ENCODE peak calls at places on chromosomes 3 and 15, in six cellular contexts. B is hippocampal formation, V is SW 1271, H is fibroblast of mammary gland, I is Calu3, P is testis. R is an unnamed sample.

GRCh38 chr3:183313764-183314163 is 60.7 kb downstream of the B3GNT5 start:
- DNase-seq in P (no peak), I (no peak), V (no peak), B (no peak), H (no peak), R (no peak)

GRCh38 chr3:100492059-100492809 is at the start of gene TMEM45A:
- DNase-seq in H (peak), V (peak), B (peak), I (peak), P (peak), R (peak)

GRCh38 chr15:91261345-91261744 is 161.3 kb downstream of the SV2B start:
- DNase-seq in B (no peak), P (no peak), V (no peak), H (no peak), I (no peak), R (no peak)

GRCh38 chr15:59779110-59779509 is 90.0 kb upstream of the BNIP2 start:
- DNase-seq in P (no peak), B (no peak), H (no peak), V (no peak), I (no peak), R (no peak)

GRCh38 chr3:185070491-185071335 is 82.1 kb downstream of the C3orf70 start:
- DNase-seq in V (peak), H (peak), P (peak), I (peak), B (no peak), R (no peak)

GRCh38 chr3:171317133-171317532 is 143.1 kb downstream of the TNIK start:
- DNase-seq in B (no peak), V (no peak), I (no peak), H (peak), P (peak), R (no peak)

GRCh38 chr3:132084982-132085381 is 50.2 kb upstream of the CPNE4 start:
- DNase-seq in I (no peak), P (no peak), B (no peak), V (no peak), H (no peak), R (no peak)

GRCh38 chr3:127536818-127537810 is 53.4 kb downstream of the TPRA1 start:
- DNase-seq in P (no peak), H (no peak), V (no peak), B (no peak), I (no peak), R (no peak)

GRCh38 chr15:91807122-91807521 is 46.4 kb upstream of the SLCO3A1 start:
- DNase-seq in V (no peak), I (no peak), B (no peak), H (no peak), P (no peak), R (no peak)

GRCh38 chr3:182917134-182917533 is 63.2 kb downstream of the DCUN1D1 start:
- DNase-seq in I (no peak), V (no peak), B (no peak), H (no peak), P (no peak), R (no peak)

GRCh38 chr3:71564361-71564760 is 19.2 kb downstream of the FOXP1 start:
- DNase-seq in V (no peak), H (no peak), I (no peak), B (no peak), P (no peak), R (no peak)

GRCh38 chr3:129608087-129608935 is 1.8 kb upstream of the PLXND1 start:
- DNase-seq in B (peak), I (no peak), H (peak), P (peak), V (peak), R (peak)

GRCh38 chr15:22948056-22948455 is 32.1 kb downstream of the CYFIP1 start:
- DNase-seq in H (no peak), I (no peak), B (no peak), P (no peak), V (no peak), R (no peak)

GRCh38 chr3:8095724-8096123 is 405.9 kb upstream of the LMCD1 start:
- DNase-seq in P (no peak), I (no peak), V (no peak), H (no peak), B (no peak), R (no peak)

GRCh38 chr3:45218578-45219390 is 7.3 kb downstream of the TMEM158 start:
- DNase-seq in B (no peak), I (no peak), P (no peak), V (no peak), H (peak), R (no peak)

GRCh38 chr3:11482024-11482423 is 161.7 kb downstream of the VGLL4 start:
- DNase-seq in H (peak), B (peak), P (peak), I (no peak), V (no peak), R (peak)

GRCh38 chr15:66886241-66886675 is 179.1 kb upstream of the SMAD3 start:
- DNase-seq in B (no peak), H (no peak), V (no peak), I (no peak), P (peak), R (no peak)

GRCh38 chr3:194736277-194736895 is 50.7 kb downstream of the FAM43A start:
- DNase-seq in I (no peak), V (no peak), H (no peak), B (no peak), P (no peak), R (no peak)

GRCh38 chr15:63708141-63708772 is 111.1 kb downstream of the FBXL22 start:
- DNase-seq in V (no peak), H (no peak), P (no peak), B (no peak), I (no peak), R (no peak)

GRCh38 chr15:92960996-92961681 is 61.0 kb downstream of the CHD2 start:
- DNase-seq in P (no peak), B (no peak), I (no peak), V (no peak), H (no peak), R (no peak)

GRCh38 chr3:41489205-41489604 is 289.9 kb downstream of the CTNNB1 start:
- DNase-seq in B (no peak), P (no peak), V (no peak), H (no peak), I (no peak), R (no peak)

GRCh38 chr3:51340989-51341636 is 44.0 kb upstream of the MANF start:
- DNase-seq in P (peak), I (peak), H (peak), B (no peak), V (no peak), R (no peak)

GRCh38 chr3:46087871-46088270 is 60.6 kb upstream of the XCR1 start:
- DNase-seq in P (no peak), I (no peak), B (no peak), H (peak), V (peak), R (no peak)

GRCh38 chr3:156522673-156523072 is 32.2 kb downstream of the SSR3 start:
- DNase-seq in P (no peak), H (no peak), B (no peak), V (no peak), I (no peak), R (no peak)

GRCh38 chr15:77507151-77507847 is 86.6 kb downstream of the HMG20A start:
- DNase-seq in I (peak), V (no peak), B (peak), P (peak), H (peak), R (no peak)

GRCh38 chr3:178406206-178406605 is 130.0 kb upstream of the KCNMB2 start:
- DNase-seq in H (peak), I (no peak), V (no peak), B (no peak), P (no peak), R (no peak)

GRCh38 chr3:181561130-181561529 is 150.6 kb upstream of the SOX2 start:
- DNase-seq in I (no peak), P (no peak), H (no peak), B (no peak), V (no peak), R (no peak)

GRCh38 chr15:101042320-101042719 is 123.2 kb downstream of the LRRK1 start:
- DNase-seq in V (no peak), P (peak), B (no peak), I (no peak), H (no peak), R (peak)

GRCh38 chr15:85689729-85690128 is 105.0 kb downstream of the KLHL25 start:
- DNase-seq in H (peak), I (no peak), P (peak), B (no peak), V (no peak), R (peak)

GRCh38 chr3:113271189-113271588 is 59.8 kb downstream of the BOC start:
- DNase-seq in V (no peak), B (no peak), I (no peak), P (no peak), H (no peak), R (no peak)

GRCh38 chr3:146099316-146099715 is 61.7 kb downstream of the PLOD2 start:
- DNase-seq in P (no peak), H (no peak), B (no peak), V (no peak), I (no peak), R (no peak)

GRCh38 chr3:151879684-151880282 is 6.3 kb downstream of the SUCNR1 start:
- DNase-seq in I (no peak), P (no peak), B (no peak), V (no peak), H (no peak), R (no peak)

GRCh38 chr3:9911863-9912262 is 5.0 kb upstream of the IL17RC start:
- DNase-seq in P (no peak), I (no peak), V (no peak), B (no peak), H (no peak), R (no peak)

GRCh38 chr3:99418709-99419108 is 219.7 kb upstream of the COL8A1 start:
- DNase-seq in V (no peak), H (peak), B (no peak), I (no peak), P (no peak), R (no peak)

GRCh38 chr3:80052271-80052670 is 284.5 kb upstream of the ROBO1 start:
- DNase-seq in V (no peak), B (no peak), I (no peak), P (no peak), H (no peak), R (no peak)

R was measured in head of caudate nucleus.